ENCODE peak calls at places on chromosomes 3 and 15, in ten cellular contexts. W is ovary; N is AG04450; U is H9; Z is CD8-positive, alpha-beta T cell; C is body of pancreas; T is CD8-positive, alpha-beta memory T cell; Y is adipocyte; V is heart right ventricle; S is kidney. A is an unnamed sample.

GRCh38 chr3:152578769-152579168 is 256.2 kb upstream of the P2RY1 start:
- DNase-seq in W (no peak), N (no peak), U (no peak), Z (no peak), C (no peak), T (no peak), Y (no peak), V (no peak), S (no peak), A (no peak)

GRCh38 chr3:186458306-186459107 is 85.7 kb downstream of the CRYGS start:
- DNase-seq in W (no peak), N (no peak), U (no peak), Z (no peak), C (no peak), T (no peak), Y (no peak), V (no peak), S (no peak), A (no peak)

GRCh38 chr3:49255112-49255511 is 21.9 kb downstream of the C3orf62 start:
- DNase-seq in W (no peak), N (no peak), U (no peak), Z (no peak), C (no peak), T (no peak), Y (no peak), V (no peak), S (no peak), A (no peak)

GRCh38 chr3:127209155-127209839 is 16.4 kb downstream of the PRR23E start:
- DNase-seq in W (no peak), N (no peak), U (peak; percentile 20), Z (no peak), C (no peak), T (no peak), Y (no peak), V (no peak), S (no peak), A (no peak)

GRCh38 chr3:72353236-72354105 is 494.8 kb downstream of the SHQ1 start:
- DNase-seq in W (no peak), N (no peak), U (no peak), Z (no peak), C (no peak), T (no peak), Y (no peak), V (no peak), S (no peak), A (no peak)

GRCh38 chr3:183233986-183234385 is 19.1 kb upstream of the B3GNT5 start:
- DNase-seq in W (no peak), N (no peak), U (no peak), Z (no peak), C (no peak), T (no peak), Y (no peak), V (no peak), S (no peak), A (no peak)

GRCh38 chr3:160400631-160401150 is 1.2 kb downstream of the SMC4 start:
- DNase-seq in W (no peak), N (no peak), U (no peak), Z (peak; percentile 4), C (peak; percentile 46), T (peak; percentile 22), Y (peak; percentile 66), V (peak; percentile 31), S (peak; percentile 79), A (peak; percentile 12)

GRCh38 chr15:48467801-48468200 is 136.6 kb downstream of the DUT start:
- DNase-seq in W (no peak), N (no peak), U (no peak), Z (no peak), C (no peak), T (no peak), Y (no peak), V (no peak), S (no peak), A (no peak)

GRCh38 chr15:74319596-74320357 is 47.7 kb downstream of the CYP11A1 start:
- DNase-seq in W (no peak), N (no peak), U (peak; percentile 88), Z (no peak), C (no peak), T (no peak), Y (peak; percentile 16), V (peak; percentile 42), S (no peak), A (no peak)

GRCh38 chr3:117820900-117821299 is 1111.3 kb downstream of the TUSC7 start:
- DNase-seq in W (no peak), N (peak; percentile 11), U (no peak), Z (no peak), C (no peak), T (no peak), Y (peak; percentile 54), V (no peak), S (no peak), A (no peak)

GRCh38 chr3:88879905-88880304 is 227.5 kb upstream of the EPHA3 start:
- DNase-seq in W (no peak), N (no peak), U (no peak), Z (no peak), C (no peak), T (no peak), Y (no peak), V (no peak), S (no peak), A (no peak)

GRCh38 chr3:150407818-150408231 is 273 bp upstream of the TSC22D2 start:
- DNase-seq in W (peak; percentile 97), N (no peak), U (peak; percentile 28), Z (peak; percentile 96), C (peak; percentile 98), T (no peak), Y (no peak), V (peak; percentile 98), S (no peak), A (no peak)

GRCh38 chr15:87777054-87777498 is 479.5 kb downstream of the NTRK3 start:
- DNase-seq in W (no peak), N (peak; percentile 62), U (no peak), Z (no peak), C (no peak), T (no peak), Y (peak; percentile 41), V (no peak), S (no peak), A (no peak)

GRCh38 chr3:39849992-39850706 is 40.7 kb downstream of the MYRIP start:
- DNase-seq in W (no peak), N (no peak), U (no peak), Z (no peak), C (no peak), T (no peak), Y (no peak), V (no peak), S (no peak), A (no peak)

GRCh38 chr3:132554437-132554836 is 42.6 kb upstream of the ACKR4 start:
- DNase-seq in W (no peak), N (no peak), U (no peak), Z (no peak), C (peak; percentile 43), T (no peak), Y (no peak), V (no peak), S (no peak), A (no peak)

GRCh38 chr15:24676431-24676830 is 856 bp downstream of the NPAP1 start:
- DNase-seq in W (no peak), N (no peak), U (peak; percentile 78), Z (no peak), C (no peak), T (no peak), Y (no peak), V (no peak), S (no peak), A (no peak)
- H3K9me3 ChIP-seq in W (no peaks in the 10 kb centered on the region), N (peaks cover 49% of the 10 kb centered on the region), U (peaks cover 31% of the 10 kb centered on the region), Z (no peaks in the 10 kb centered on the region), C (no peaks in the 10 kb centered on the region), T (no peaks in the 10 kb centered on the region), Y (no peaks in the 10 kb centered on the region), V (peaks cover 16% of the 10 kb centered on the region), S (no peaks in the 10 kb centered on the region), A (no peaks in the 10 kb centered on the region)

GRCh38 chr15:22229971-22230815 is 149.9 kb downstream of the OR4M2 start:
- DNase-seq in W (no peak), N (no peak), U (no peak), Z (no peak), C (no peak), T (no peak), Y (no peak), V (no peak), S (peak; percentile 44), A (no peak)
- H3K9me3 ChIP-seq in W (no peaks in the 10 kb centered on the region), N (peaks cover 82% of the 10 kb centered on the region), U (peaks cover 98% of the 10 kb centered on the region), Z (no peaks in the 10 kb centered on the region), C (no peaks in the 10 kb centered on the region), T (no peaks in the 10 kb centered on the region), Y (peaks cover 4% of the 10 kb centered on the region), V (peaks cover 8% of the 10 kb centered on the region), S (peaks cover 4% of the 10 kb centered on the region), A (no peaks in the 10 kb centered on the region)

GRCh38 chr15:34802803-34803395 is 7.5 kb upstream of the ACTC1 start:
- DNase-seq in W (no peak), N (no peak), U (no peak), Z (no peak), C (no peak), T (no peak), Y (no peak), V (no peak), S (no peak), A (no peak)

GRCh38 chr15:34802371-34802770 is 7.0 kb upstream of the ACTC1 start:
- DNase-seq in W (no peak), N (no peak), U (no peak), Z (no peak), C (no peak), T (no peak), Y (no peak), V (no peak), S (no peak), A (no peak)

GRCh38 chr15:34804113-34804512 is 8.8 kb upstream of the ACTC1 start:
- DNase-seq in W (no peak), N (no peak), U (no peak), Z (no peak), C (no peak), T (no peak), Y (no peak), V (no peak), S (no peak), A (no peak)

GRCh38 chr15:34808016-34808415 is 12.7 kb upstream of the ACTC1 start:
- DNase-seq in W (no peak), N (no peak), U (no peak), Z (no peak), C (no peak), T (no peak), Y (no peak), V (no peak), S (no peak), A (no peak)

DNA sequence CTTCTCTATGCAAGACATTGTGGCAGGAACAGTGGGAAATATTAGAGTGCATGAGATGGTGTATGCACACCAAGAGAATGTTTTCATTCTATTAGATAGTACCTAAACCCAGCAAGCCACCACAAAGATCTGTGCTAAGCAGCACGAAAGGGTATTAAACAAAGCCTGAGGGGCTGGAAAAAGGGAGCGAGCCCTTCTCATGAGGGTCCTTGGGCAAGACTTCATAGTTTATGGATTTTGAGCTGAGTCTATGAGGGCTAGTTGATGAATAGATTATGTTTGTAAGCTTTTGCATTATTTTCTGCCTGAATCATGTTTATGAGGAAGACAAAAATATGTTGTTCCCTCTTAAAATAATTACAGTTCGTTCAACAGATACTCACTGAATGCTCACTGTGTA is 9.4 kb upstream of the ACTC1 start:
- DNase-seq in W (no peak), N (no peak), U (no peak), Z (no peak), C (no peak), T (no peak), Y (no peak), V (no peak), S (no peak), A (no peak)
- H3K9me3 ChIP-seq in W (no peaks in the 10 kb centered on the region), N (no peaks in the 10 kb centered on the region), U (no peaks in the 10 kb centered on the region), Z (no peaks in the 10 kb centered on the region), C (no peaks in the 10 kb centered on the region), T (no peaks in the 10 kb centered on the region), Y (no peaks in the 10 kb centered on the region), V (peaks cover 11% of the 10 kb centered on the region), S (no peaks in the 10 kb centered on the region), A (no peaks in the 10 kb centered on the region)

GRCh38 chr3:20843037-20843436 is 657.0 kb upstream of the SGO1 start:
- DNase-seq in W (no peak), N (no peak), U (no peak), Z (no peak), C (no peak), T (no peak), Y (no peak), V (no peak), S (no peak), A (no peak)
- H3K9me3 ChIP-seq in W (no peaks in the 10 kb centered on the region), N (no peaks in the 10 kb centered on the region), U (no peaks in the 10 kb centered on the region), Z (no peaks in the 10 kb centered on the region), C (no peaks in the 10 kb centered on the region), T (no peaks in the 10 kb centered on the region), Y (no peaks in the 10 kb centered on the region), V (no peaks in the 10 kb centered on the region), S (no peaks in the 10 kb centered on the region), A (peaks cover 3% of the 10 kb centered on the region)

A was measured in T-helper 17 cell.